ENCODE peak calls at places on chromosomes 16 and 17, in five cellular contexts. F is GOT3; S is activated T-cell treated with anti-CD3 and anti-CD28 coated beads for 1 hour; C is esophagus squamous epithelium; K is activated effector memory CD4-positive, alpha-beta T cell treated with Interleukin-2 at 50 U/mL for 16 hours. W is an unnamed sample.
A peak's percentile ranks its signal among the peaks of the same experiment; 100 is the strongest.

GRCh38 chr17:72970794-72971512 is 121.5 kb downstream of the SLC39A11 start:
- DNase-seq in F (no peak), S (no peak), C (no peak), K (no peak), W (no peak)

GRCh38 chr17:46178550-46179198 is 14.6 kb downstream of the KANSL1 start:
- DNase-seq in F (no peak), S (no peak), C (no peak), K (no peak), W (no peak)

GRCh38 chr16:53511403-53512280 is 8.6 kb upstream of the AKTIP start:
- DNase-seq in F (no peak), S (no peak), C (no peak), K (no peak), W (peak; percentile 57)

GRCh38 chr16:177394-177822 is 928 bp downstream of the HBA1 start:
- DNase-seq in F (no peak), S (no peak), C (no peak), K (no peak), W (no peak)

GRCh38 chr17:1390422-1391367 is 9.3 kb downstream of the YWHAE start:
- DNase-seq in F (no peak), S (no peak), C (no peak), K (no peak), W (no peak)

GRCh38 chr17:79325707-79326106 is 251.1 kb downstream of the ENGASE start:
- DNase-seq in F (no peak), S (no peak), C (no peak), K (no peak), W (no peak)

GRCh38 chr17:50558581-50558954 is 1.9 kb upstream of the CACNA1G start:
- DNase-seq in F (no peak), S (no peak), C (no peak), K (no peak), W (no peak)

GRCh38 chr16:88383401-88384221 is 852 bp downstream of the ZNF469 start:
- DNase-seq in F (no peak), S (no peak), C (no peak), K (no peak), W (no peak)

GRCh38 chr17:56121661-56122060 is 31.6 kb upstream of the ANKFN1 start:
- DNase-seq in F (no peak), S (no peak), C (no peak), K (no peak), W (no peak)

GRCh38 chr16:983044-984030 is 1.8 kb downstream of the SOX8 start:
- DNase-seq in F (no peak), S (no peak), C (no peak), K (no peak), W (no peak)

GRCh38 chr17:55783684-55784245 is 32.9 kb downstream of the PCTP start:
- DNase-seq in F (no peak), S (no peak), C (no peak), K (no peak), W (peak; percentile 93)

GRCh38 chr17:3529817-3530741 is 27.5 kb downstream of the TRPV3 start:
- DNase-seq in F (no peak), S (no peak), C (no peak), K (no peak), W (no peak)

GRCh38 chr17:78268960-78269892 is 37.8 kb downstream of the TMEM235 start:
- DNase-seq in F (no peak), S (no peak), C (no peak), K (no peak), W (no peak)

GRCh38 chr17:66466933-66467367 is 164.5 kb downstream of the PRKCA start:
- DNase-seq in F (peak; percentile 62), S (no peak), C (no peak), K (no peak), W (no peak)

GRCh38 chr17:33099252-33099651 is 107.6 kb downstream of the SPACA3 start:
- DNase-seq in F (no peak), S (no peak), C (no peak), K (no peak), W (no peak)

GRCh38 chr17:81419333-81419885 is 24.2 kb downstream of the BAHCC1 start:
- DNase-seq in F (no peak), S (no peak), C (no peak), K (no peak), W (peak; percentile 94)

GRCh38 chr17:62792122-62792800 is 15.9 kb downstream of the MARCHF10 start:
- DNase-seq in F (no peak), S (no peak), C (no peak), K (no peak), W (no peak)

GRCh38 chr16:61576476-61576875 is 459.8 kb downstream of the CDH8 start:
- DNase-seq in F (no peak), S (no peak), C (no peak), K (no peak), W (no peak)

GRCh38 chr16:57527027-57527426 is 9.3 kb downstream of the CCDC102A start:
- DNase-seq in F (no peak), S (no peak), C (no peak), K (no peak), W (no peak)

GRCh38 chr17:79948406-79948917 is 87.2 kb downstream of the TBC1D16 start:
- DNase-seq in F (no peak), S (no peak), C (no peak), K (no peak), W (peak; percentile 52)